ENCODE peak calls at places on chromosome 12, in six cellular contexts. E, D, L, R, S and I are unnamed samples.

GRCh38 chr12:128408669-128409068 is 141.7 kb downstream of the TMEM132C start:
- DNase-seq in D (no peak), E (no peak), R (no peak), L (no peak), S (no peak), I (peak)

GRCh38 chr12:70267550-70267949 is 24.3 kb downstream of the CNOT2 start:
- DNase-seq in L (no peak), D (no peak), E (no peak), R (no peak), S (no peak), I (no peak)

GRCh38 chr12:57815177-57816000 is 3.1 kb downstream of the AVIL start:
- DNase-seq in L (no peak), S (peak), R (no peak), E (no peak), D (no peak), I (no peak)

GRCh38 chr12:4779749-4780148 is 59.5 kb downstream of the GALNT8 start:
- DNase-seq in E (no peak), S (no peak), L (no peak), D (no peak), R (no peak), I (no peak)

GRCh38 chr12:75754698-75755097 is 243.3 kb upstream of the KRR1 start:
- DNase-seq in L (no peak), D (no peak), R (no peak), S (no peak), E (no peak), I (no peak)

GRCh38 chr12:15193927-15194326 is 27.3 kb downstream of the RERG start:
- DNase-seq in S (no peak), D (no peak), R (no peak), L (no peak), E (no peak), I (no peak)

GRCh38 chr12:121792607-121793500 is 634 bp downstream of the RHOF start:
- DNase-seq in S (no peak), R (no peak), D (no peak), E (peak), L (no peak), I (no peak)

GRCh38 chr12:11882301-11883019 is 188.3 kb upstream of the BCL2L14 start:
- DNase-seq in S (peak), R (no peak), D (no peak), L (peak), E (no peak), I (no peak)

GRCh38 chr12:88325076-88325827 is 183.1 kb downstream of the TMTC3 start:
- DNase-seq in S (no peak), D (no peak), L (peak), R (no peak), E (no peak), I (no peak)

GRCh38 chr12:32134144-32134888 is 27.7 kb downstream of the BICD1 start:
- DNase-seq in D (peak), R (no peak), E (peak), L (peak), S (no peak), I (no peak)

GRCh38 chr12:42402821-42403411 is 76.9 kb downstream of the PPHLN1 start:
- DNase-seq in D (no peak), E (no peak), S (no peak), L (no peak), R (no peak), I (no peak)